ENCODE peak calls at places on chromosomes 7 and 10, in ten cellular contexts. One of them, this sample, is unnamed.

GRCh38 chr7:101614939-101615302 is 14.2 kb downstream of the MYL10 start:
- DNase-seq in fibroblast of pulmonary artery: no peak
- DNase-seq in stimulated activated CD4-positive, alpha-beta T cell treated with anti-CD3 and anti-CD28 coated beads, Interleukin-12 subunit alpha, Interleukin-12 subunit beta, amount 100 ng/mL, for 4 hours: no peak
- DNase-seq in cardiac muscle cell: no peak
- DNase-seq in epithelial cell of esophagus: peak
- DNase-seq in CD4-positive, alpha-beta memory T cell: no peak
- DNase-seq in ovary: no peak
- DNase-seq in stimulated activated CD8-positive, alpha-beta memory T cell treated with anti-CD3 and anti-CD28 coated beads, Interleukin-4, amount 100 ng/mL, for 1 hour: no peak
- DNase-seq in activated T-helper 1 cell treated with anti-CD3 and anti-CD28 coated beads, Interleukin-2, amount 50 U/mL, for 16 hours: no peak
- DNase-seq in neural crest cell: no peak
- DNase-seq in this sample: no peak

GRCh38 chr10:14736600-14737081 is 38.1 kb downstream of the FAM107B start:
- DNase-seq in neural crest cell: no peak
- DNase-seq in stimulated activated CD8-positive, alpha-beta memory T cell treated with anti-CD3 and anti-CD28 coated beads, Interleukin-4, amount 100 ng/mL, for 1 hour: no peak
- DNase-seq in stimulated activated CD4-positive, alpha-beta T cell treated with anti-CD3 and anti-CD28 coated beads, Interleukin-12 subunit alpha, Interleukin-12 subunit beta, amount 100 ng/mL, for 4 hours: no peak
- DNase-seq in ovary: no peak
- DNase-seq in activated T-helper 1 cell treated with anti-CD3 and anti-CD28 coated beads, Interleukin-2, amount 50 U/mL, for 16 hours: no peak
- DNase-seq in cardiac muscle cell: peak
- DNase-seq in fibroblast of pulmonary artery: peak
- DNase-seq in epithelial cell of esophagus: no peak
- DNase-seq in CD4-positive, alpha-beta memory T cell: no peak
- DNase-seq in this sample: no peak

GRCh38 chr7:74026406-74027123 is 1.4 kb upstream of the ELN start:
- DNase-seq in stimulated activated CD4-positive, alpha-beta T cell treated with anti-CD3 and anti-CD28 coated beads, Interleukin-12 subunit alpha, Interleukin-12 subunit beta, amount 100 ng/mL, for 4 hours: peak
- DNase-seq in fibroblast of pulmonary artery: peak
- DNase-seq in ovary: peak
- DNase-seq in activated T-helper 1 cell treated with anti-CD3 and anti-CD28 coated beads, Interleukin-2, amount 50 U/mL, for 16 hours: peak
- DNase-seq in neural crest cell: peak
- DNase-seq in cardiac muscle cell: peak
- DNase-seq in stimulated activated CD8-positive, alpha-beta memory T cell treated with anti-CD3 and anti-CD28 coated beads, Interleukin-4, amount 100 ng/mL, for 1 hour: peak
- DNase-seq in epithelial cell of esophagus: peak
- DNase-seq in CD4-positive, alpha-beta memory T cell: peak
- DNase-seq in this sample: peak

GRCh38 chr10:7192831-7193348 is 217.9 kb downstream of the SFMBT2 start:
- DNase-seq in cardiac muscle cell: no peak
- DNase-seq in stimulated activated CD4-positive, alpha-beta T cell treated with anti-CD3 and anti-CD28 coated beads, Interleukin-12 subunit alpha, Interleukin-12 subunit beta, amount 100 ng/mL, for 4 hours: peak
- DNase-seq in neural crest cell: no peak
- DNase-seq in ovary: no peak
- DNase-seq in epithelial cell of esophagus: no peak
- DNase-seq in stimulated activated CD8-positive, alpha-beta memory T cell treated with anti-CD3 and anti-CD28 coated beads, Interleukin-4, amount 100 ng/mL, for 1 hour: no peak
- DNase-seq in fibroblast of pulmonary artery: no peak
- DNase-seq in activated T-helper 1 cell treated with anti-CD3 and anti-CD28 coated beads, Interleukin-2, amount 50 U/mL, for 16 hours: peak
- DNase-seq in CD4-positive, alpha-beta memory T cell: peak
- DNase-seq in this sample: no peak

GRCh38 chr10:94065344-94065743 is 71.6 kb downstream of the PLCE1 start:
- DNase-seq in activated T-helper 1 cell treated with anti-CD3 and anti-CD28 coated beads, Interleukin-2, amount 50 U/mL, for 16 hours: no peak
- DNase-seq in fibroblast of pulmonary artery: peak
- DNase-seq in stimulated activated CD4-positive, alpha-beta T cell treated with anti-CD3 and anti-CD28 coated beads, Interleukin-12 subunit alpha, Interleukin-12 subunit beta, amount 100 ng/mL, for 4 hours: no peak
- DNase-seq in neural crest cell: no peak
- DNase-seq in CD4-positive, alpha-beta memory T cell: no peak
- DNase-seq in stimulated activated CD8-positive, alpha-beta memory T cell treated with anti-CD3 and anti-CD28 coated beads, Interleukin-4, amount 100 ng/mL, for 1 hour: no peak
- DNase-seq in epithelial cell of esophagus: no peak
- DNase-seq in cardiac muscle cell: peak
- DNase-seq in ovary: no peak
- DNase-seq in this sample: no peak

GRCh38 chr10:114687459-114687858 is 29.4 kb upstream of the ABLIM1 start:
- DNase-seq in ovary: no peak
- DNase-seq in activated T-helper 1 cell treated with anti-CD3 and anti-CD28 coated beads, Interleukin-2, amount 50 U/mL, for 16 hours: no peak
- DNase-seq in neural crest cell: no peak
- DNase-seq in fibroblast of pulmonary artery: no peak
- DNase-seq in cardiac muscle cell: no peak
- DNase-seq in epithelial cell of esophagus: no peak
- DNase-seq in CD4-positive, alpha-beta memory T cell: no peak
- DNase-seq in stimulated activated CD8-positive, alpha-beta memory T cell treated with anti-CD3 and anti-CD28 coated beads, Interleukin-4, amount 100 ng/mL, for 1 hour: no peak
- DNase-seq in stimulated activated CD4-positive, alpha-beta T cell treated with anti-CD3 and anti-CD28 coated beads, Interleukin-12 subunit alpha, Interleukin-12 subunit beta, amount 100 ng/mL, for 4 hours: no peak
- DNase-seq in this sample: no peak

GRCh38 chr10:133141144-133141962 is 18.7 kb upstream of the KNDC1 start:
- DNase-seq in stimulated activated CD4-positive, alpha-beta T cell treated with anti-CD3 and anti-CD28 coated beads, Interleukin-12 subunit alpha, Interleukin-12 subunit beta, amount 100 ng/mL, for 4 hours: no peak
- DNase-seq in neural crest cell: no peak
- DNase-seq in stimulated activated CD8-positive, alpha-beta memory T cell treated with anti-CD3 and anti-CD28 coated beads, Interleukin-4, amount 100 ng/mL, for 1 hour: no peak
- DNase-seq in cardiac muscle cell: no peak
- DNase-seq in epithelial cell of esophagus: no peak
- DNase-seq in ovary: peak
- DNase-seq in CD4-positive, alpha-beta memory T cell: no peak
- DNase-seq in fibroblast of pulmonary artery: no peak
- DNase-seq in activated T-helper 1 cell treated with anti-CD3 and anti-CD28 coated beads, Interleukin-2, amount 50 U/mL, for 16 hours: no peak
- DNase-seq in this sample: no peak

GRCh38 chr10:86579883-86580548 is 58.4 kb upstream of the WAPL start:
- DNase-seq in CD4-positive, alpha-beta memory T cell: no peak
- DNase-seq in cardiac muscle cell: no peak
- DNase-seq in ovary: no peak
- DNase-seq in activated T-helper 1 cell treated with anti-CD3 and anti-CD28 coated beads, Interleukin-2, amount 50 U/mL, for 16 hours: no peak
- DNase-seq in stimulated activated CD8-positive, alpha-beta memory T cell treated with anti-CD3 and anti-CD28 coated beads, Interleukin-4, amount 100 ng/mL, for 1 hour: no peak
- DNase-seq in neural crest cell: no peak
- DNase-seq in epithelial cell of esophagus: no peak
- DNase-seq in fibroblast of pulmonary artery: no peak
- DNase-seq in stimulated activated CD4-positive, alpha-beta T cell treated with anti-CD3 and anti-CD28 coated beads, Interleukin-12 subunit alpha, Interleukin-12 subunit beta, amount 100 ng/mL, for 4 hours: no peak
- DNase-seq in this sample: no peak

GRCh38 chr10:112525215-112525614 is 78.2 kb downstream of the VTI1A start:
- DNase-seq in fibroblast of pulmonary artery: no peak
- DNase-seq in cardiac muscle cell: no peak
- DNase-seq in stimulated activated CD4-positive, alpha-beta T cell treated with anti-CD3 and anti-CD28 coated beads, Interleukin-12 subunit alpha, Interleukin-12 subunit beta, amount 100 ng/mL, for 4 hours: no peak
- DNase-seq in activated T-helper 1 cell treated with anti-CD3 and anti-CD28 coated beads, Interleukin-2, amount 50 U/mL, for 16 hours: no peak
- DNase-seq in epithelial cell of esophagus: peak
- DNase-seq in CD4-positive, alpha-beta memory T cell: no peak
- DNase-seq in neural crest cell: no peak
- DNase-seq in ovary: no peak
- DNase-seq in stimulated activated CD8-positive, alpha-beta memory T cell treated with anti-CD3 and anti-CD28 coated beads, Interleukin-4, amount 100 ng/mL, for 1 hour: no peak
- DNase-seq in this sample: no peak

GRCh38 chr10:106957825-106958581 is 206.5 kb downstream of the SORCS1 start:
- DNase-seq in CD4-positive, alpha-beta memory T cell: no peak
- DNase-seq in fibroblast of pulmonary artery: no peak
- DNase-seq in cardiac muscle cell: no peak
- DNase-seq in neural crest cell: no peak
- DNase-seq in epithelial cell of esophagus: no peak
- DNase-seq in activated T-helper 1 cell treated with anti-CD3 and anti-CD28 coated beads, Interleukin-2, amount 50 U/mL, for 16 hours: no peak
- DNase-seq in stimulated activated CD8-positive, alpha-beta memory T cell treated with anti-CD3 and anti-CD28 coated beads, Interleukin-4, amount 100 ng/mL, for 1 hour: no peak
- DNase-seq in ovary: no peak
- DNase-seq in stimulated activated CD4-positive, alpha-beta T cell treated with anti-CD3 and anti-CD28 coated beads, Interleukin-12 subunit alpha, Interleukin-12 subunit beta, amount 100 ng/mL, for 4 hours: no peak
- DNase-seq in this sample: no peak

GRCh38 chr7:135962802-135963201 is 14.4 kb downstream of the MTPN start:
- DNase-seq in cardiac muscle cell: no peak
- DNase-seq in CD4-positive, alpha-beta memory T cell: no peak
- DNase-seq in neural crest cell: no peak
- DNase-seq in stimulated activated CD4-positive, alpha-beta T cell treated with anti-CD3 and anti-CD28 coated beads, Interleukin-12 subunit alpha, Interleukin-12 subunit beta, amount 100 ng/mL, for 4 hours: no peak
- DNase-seq in ovary: no peak
- DNase-seq in epithelial cell of esophagus: no peak
- DNase-seq in fibroblast of pulmonary artery: no peak
- DNase-seq in stimulated activated CD8-positive, alpha-beta memory T cell treated with anti-CD3 and anti-CD28 coated beads, Interleukin-4, amount 100 ng/mL, for 1 hour: no peak
- DNase-seq in activated T-helper 1 cell treated with anti-CD3 and anti-CD28 coated beads, Interleukin-2, amount 50 U/mL, for 16 hours: no peak
- DNase-seq in this sample: no peak

GRCh38 chr10:117463545-117463920 is 79.0 kb upstream of the EMX2 start:
- DNase-seq in activated T-helper 1 cell treated with anti-CD3 and anti-CD28 coated beads, Interleukin-2, amount 50 U/mL, for 16 hours: no peak
- DNase-seq in cardiac muscle cell: no peak
- DNase-seq in stimulated activated CD8-positive, alpha-beta memory T cell treated with anti-CD3 and anti-CD28 coated beads, Interleukin-4, amount 100 ng/mL, for 1 hour: no peak
- DNase-seq in CD4-positive, alpha-beta memory T cell: no peak
- DNase-seq in stimulated activated CD4-positive, alpha-beta T cell treated with anti-CD3 and anti-CD28 coated beads, Interleukin-12 subunit alpha, Interleukin-12 subunit beta, amount 100 ng/mL, for 4 hours: no peak
- DNase-seq in epithelial cell of esophagus: no peak
- DNase-seq in ovary: no peak
- DNase-seq in neural crest cell: no peak
- DNase-seq in fibroblast of pulmonary artery: no peak
- DNase-seq in this sample: no peak

GRCh38 chr7:46960974-46961373 is 620.9 kb downstream of the TNS3 start:
- DNase-seq in CD4-positive, alpha-beta memory T cell: no peak
- DNase-seq in stimulated activated CD4-positive, alpha-beta T cell treated with anti-CD3 and anti-CD28 coated beads, Interleukin-12 subunit alpha, Interleukin-12 subunit beta, amount 100 ng/mL, for 4 hours: no peak
- DNase-seq in fibroblast of pulmonary artery: no peak
- DNase-seq in ovary: no peak
- DNase-seq in activated T-helper 1 cell treated with anti-CD3 and anti-CD28 coated beads, Interleukin-2, amount 50 U/mL, for 16 hours: no peak
- DNase-seq in neural crest cell: no peak
- DNase-seq in stimulated activated CD8-positive, alpha-beta memory T cell treated with anti-CD3 and anti-CD28 coated beads, Interleukin-4, amount 100 ng/mL, for 1 hour: no peak
- DNase-seq in cardiac muscle cell: peak
- DNase-seq in epithelial cell of esophagus: no peak
- DNase-seq in this sample: no peak

This sample was measured in gastrocnemius medialis.